ENCODE peak calls at places on chromosomes 13 and 19, in five cellular contexts. O is GOT3; V is stimulated activated CD4-positive, alpha-beta T cell treated with anti-CD3 and anti-CD28 coated beads, Interleukin-15, amount 100 ng/mL, for 24 hours; S is SHP77; P is skeletal muscle cell. K is an unnamed sample.

GRCh38 chr13:66354880-66355279 is 875.3 kb downstream of the PCDH9 start:
- DNase-seq in O (no peak), V (no peak), S (no peak), P (no peak), K (no peak)

GRCh38 chr19:53849237-53849676 is 18.4 kb upstream of the MYADM start:
- DNase-seq in O (no peak), V (no peak), S (no peak), P (peak), K (no peak)

GRCh38 chr13:106034201-106034600 is 501.3 kb downstream of the EFNB2 start:
- DNase-seq in O (no peak), V (no peak), S (no peak), P (peak), K (no peak)

GRCh38 chr13:48783181-48783630 is 129.5 kb downstream of the CYSLTR2 start:
- DNase-seq in O (peak), V (no peak), S (peak), P (peak), K (peak)

GRCh38 chr13:43785681-43786471 is 896 bp downstream of the ENOX1 start:
- DNase-seq in O (peak), V (peak), S (no peak), P (no peak), K (no peak)

GRCh38 chr19:1084024-1084868 is 10.9 kb downstream of the POLR2E start:
- DNase-seq in O (no peak), V (peak), S (no peak), P (no peak), K (no peak)

GRCh38 chr19:6677924-6678689 is 8.1 kb upstream of the TNFSF14 start:
- DNase-seq in O (no peak), V (peak), S (no peak), P (no peak), K (no peak)

GRCh38 chr13:20270163-20270865 is 38.2 kb upstream of the GJB6 start:
- DNase-seq in O (no peak), V (no peak), S (no peak), P (peak), K (no peak)

GRCh38 chr19:678791-679388 is 2.7 kb downstream of the FSTL3 start:
- DNase-seq in O (no peak), V (no peak), S (no peak), P (no peak), K (no peak)

GRCh38 chr13:45331981-45332830 is 8.8 kb downstream of the TPT1 start:
- DNase-seq in O (no peak), V (no peak), S (no peak), P (peak), K (no peak)

GRCh38 chr13:106989866-106990265 is 421.9 kb upstream of the ARGLU1 start:
- DNase-seq in O (no peak), V (no peak), S (no peak), P (no peak), K (no peak)

GRCh38 chr13:90415902-90416301 is 931.6 kb upstream of the MIR17HG start:
- DNase-seq in O (no peak), V (no peak), S (no peak), P (no peak), K (no peak)

GRCh38 chr13:40047322-40047771 is 391.9 kb downstream of the COG6 start:
- DNase-seq in O (no peak), V (no peak), S (no peak), P (no peak), K (no peak)